ENCODE peak calls at places on chromosomes 16 and 17, in six cellular contexts. P is memory B cell, E is NCI-H2081 treated with DMSO at 0.1 percent for 48 hours, A is H4, F is T-helper 2 cell, R is ACHN. W is an unnamed sample.

GRCh38 chr17:42249681-42250446 is 26.3 kb downstream of the STAT5B start:
- DNase-seq in P (no peak), E (no peak), A (no peak), F (peak; percentile 54), R (no peak), W (no peak)

GRCh38 chr17:14784997-14785696 is 480.0 kb downstream of the PMP22 start:
- DNase-seq in P (no peak), E (no peak), A (no peak), F (no peak), R (no peak), W (no peak)

GRCh38 chr17:68057531-68057952 is 22.0 kb downstream of the KPNA2 start:
- DNase-seq in P (peak; percentile 29), E (no peak), A (peak; percentile 55), F (no peak), R (peak; percentile 49), W (peak; percentile 23)

GRCh38 chr17:64536913-64537312 is 30.1 kb downstream of the CEP95 start:
- DNase-seq in P (no peak), E (no peak), A (no peak), F (no peak), R (no peak), W (no peak)

GRCh38 chr16:12289175-12290063 is 312.9 kb downstream of the SNX29 start:
- DNase-seq in P (no peak), E (no peak), A (no peak), F (no peak), R (no peak), W (no peak)

GRCh38 chr16:25066747-25067631 is 44.6 kb upstream of the LCMT1 start:
- DNase-seq in P (peak; percentile 66), E (no peak), A (no peak), F (peak; percentile 77), R (peak; percentile 84), W (peak; percentile 32)

GRCh38 chr17:69954241-69954933 is 120.6 kb upstream of the KCNJ16 start:
- DNase-seq in P (no peak), E (no peak), A (peak; percentile 14), F (no peak), R (no peak), W (no peak)

GRCh38 chr16:85363881-85364280 is 249.2 kb upstream of the GSE1 start:
- DNase-seq in P (no peak), E (no peak), A (no peak), F (no peak), R (no peak), W (no peak)

GRCh38 chr17:17416007-17416399 is 60.8 kb upstream of the MED9 start:
- DNase-seq in P (no peak), E (peak; percentile 11), A (peak; percentile 86), F (peak; percentile 18), R (peak; percentile 60), W (peak; percentile 64)

GRCh38 chr16:6105115-6105514 is 1007.5 kb upstream of the EEF2KMT start:
- DNase-seq in P (no peak), E (no peak), A (peak; percentile 10), F (no peak), R (peak; percentile 40), W (peak; percentile 60)

GRCh38 chr16:10828851-10829331 is 10.3 kb upstream of the TVP23A start:
- DNase-seq in P (no peak), E (no peak), A (peak; percentile 90), F (no peak), R (peak; percentile 69), W (peak; percentile 94)

GRCh38 chr17:65000798-65001197 is 55.7 kb downstream of the GNA13 start:
- DNase-seq in P (no peak), E (no peak), A (no peak), F (no peak), R (no peak), W (no peak)

GRCh38 chr16:23608194-23608593 is 12.1 kb upstream of the NDUFAB1 start:
- DNase-seq in P (no peak), E (no peak), A (no peak), F (no peak), R (peak; percentile 67), W (peak; percentile 86)

GRCh38 chr17:43720311-43721060 is 38.1 kb downstream of the SOST start:
- DNase-seq in P (peak; percentile 56), E (no peak), A (no peak), F (peak; percentile 63), R (peak; percentile 76), W (peak; percentile 42)

GRCh38 chr17:19260958-19261357 is 23.8 kb downstream of the EPN2 start:
- DNase-seq in P (no peak), E (peak; percentile 14), A (no peak), F (no peak), R (no peak), W (peak; percentile 21)

GRCh38 chr17:28482551-28483199 is 9.2 kb downstream of the SLC13A2 start:
- DNase-seq in P (no peak), E (no peak), A (no peak), F (no peak), R (no peak), W (no peak)

GRCh38 chr17:37360632-37361031 is 15.2 kb upstream of the C17orf78 start:
- DNase-seq in P (no peak), E (no peak), A (no peak), F (no peak), R (no peak), W (peak; percentile 38)

GRCh38 chr17:47717845-47718621 is 15.0 kb upstream of the TBX21 start:
- DNase-seq in P (no peak), E (no peak), A (peak; percentile 71), F (no peak), R (peak; percentile 92), W (no peak)

GRCh38 chr16:85544668-85545067 is 68.5 kb upstream of the GSE1 start:
- DNase-seq in P (no peak), E (no peak), A (no peak), F (no peak), R (no peak), W (no peak)

GRCh38 chr17:48510381-48510760 is 20.4 kb downstream of the HOXB1 start:
- DNase-seq in P (no peak), E (no peak), A (no peak), F (no peak), R (no peak), W (no peak)

GRCh38 chr16:19400709-19401108 is 17.0 kb upstream of the TMC5 start:
- DNase-seq in P (no peak), E (no peak), A (no peak), F (no peak), R (no peak), W (no peak)

GRCh38 chr17:9693755-9694154 is 48.4 kb downstream of the USP43 start:
- DNase-seq in P (no peak), E (no peak), A (no peak), F (no peak), R (no peak), W (no peak)

W was measured in NCI-H226.